ENCODE peak calls at places on chromosomes 2 and 18, in five cellular contexts. F is fibroblast of the aortic adventitia, V is B cell, J is GM23338, H is hepatocyte. B is an unnamed sample.

GRCh38 chr2:152097291-152098032 is 1.4 kb downstream of the CACNB4 start:
- DNase-seq in V (no peak), H (peak), J (peak), F (peak), B (no peak)

GRCh38 chr18:14949800-14950415 is 201.9 kb downstream of the ANKRD30B start:
- DNase-seq in F (no peak), J (no peak), V (no peak), H (no peak), B (no peak)

GRCh38 chr2:236768393-236769140 is 198.9 kb downstream of the ACKR3 start:
- DNase-seq in J (no peak), F (peak), H (no peak), V (no peak), B (no peak)

GRCh38 chr2:120568975-120569268 is 166.7 kb upstream of the GLI2 start:
- DNase-seq in H (no peak), V (no peak), F (no peak), J (no peak), B (no peak)

GRCh38 chr2:101899871-101900270 is 91.9 kb upstream of the IL1R2 start:
- DNase-seq in F (no peak), J (no peak), V (no peak), H (no peak), B (no peak)

GRCh38 chr2:236585966-236586365 is 16.3 kb downstream of the ACKR3 start:
- DNase-seq in H (no peak), J (no peak), F (no peak), V (no peak), B (no peak)

GRCh38 chr2:40208478-40208877 is 243.4 kb downstream of the SLC8A1 start:
- DNase-seq in H (no peak), J (no peak), V (no peak), F (no peak), B (no peak)

GRCh38 chr2:101790856-101791255 is 93.3 kb downstream of the MAP4K4 start:
- DNase-seq in H (no peak), V (no peak), F (peak), J (no peak), B (no peak)

GRCh38 chr2:196544906-196545433 is 94.5 kb upstream of the CCDC150 start:
- DNase-seq in J (no peak), V (no peak), F (peak), H (no peak), B (no peak)

GRCh38 chr2:168392031-168392430 is 64.0 kb upstream of the CERS6 start:
- DNase-seq in J (no peak), V (no peak), H (no peak), F (no peak), B (no peak)

GRCh38 chr18:44887227-44887631 is 206.5 kb downstream of the SETBP1 start:
- DNase-seq in J (no peak), F (peak), V (no peak), H (peak), B (no peak)

GRCh38 chr2:176280156-176280555 is 10.9 kb downstream of the MTX2 start:
- DNase-seq in J (no peak), H (no peak), F (no peak), V (no peak), B (no peak)

GRCh38 chr2:98643496-98644100 is 35.2 kb downstream of the UNC50 start:
- DNase-seq in F (no peak), V (no peak), J (no peak), H (no peak), B (no peak)

GRCh38 chr18:35024196-35024595 is 17.0 kb upstream of the MAPRE2 start:
- DNase-seq in J (no peak), H (no peak), V (no peak), F (no peak), B (no peak)

GRCh38 chr2:27860111-27860510 is 30.1 kb downstream of the RBKS start:
- DNase-seq in F (peak), V (no peak), H (no peak), J (no peak), B (no peak)

GRCh38 chr2:172552547-172553291 is 3.2 kb upstream of the PDK1 start:
- DNase-seq in J (no peak), H (peak), V (no peak), F (peak), B (no peak)

GRCh38 chr2:60963176-60963575 is 54.3 kb upstream of the PEX13 start:
- DNase-seq in F (no peak), H (no peak), J (no peak), V (no peak), B (no peak)
- TF ChIP-seq CTCF in F (no peak), H (no peak), J (no peak), V (no peak), B (no peak)

GRCh38 chr2:20916604-20917286 is 93.8 kb upstream of the LDAH start:
- DNase-seq in H (peak), J (peak), F (peak), V (no peak), B (no peak)
- TF ChIP-seq CTCF in H (peak), J (peak), F (peak), V (no peak), B (peak)

DNA sequence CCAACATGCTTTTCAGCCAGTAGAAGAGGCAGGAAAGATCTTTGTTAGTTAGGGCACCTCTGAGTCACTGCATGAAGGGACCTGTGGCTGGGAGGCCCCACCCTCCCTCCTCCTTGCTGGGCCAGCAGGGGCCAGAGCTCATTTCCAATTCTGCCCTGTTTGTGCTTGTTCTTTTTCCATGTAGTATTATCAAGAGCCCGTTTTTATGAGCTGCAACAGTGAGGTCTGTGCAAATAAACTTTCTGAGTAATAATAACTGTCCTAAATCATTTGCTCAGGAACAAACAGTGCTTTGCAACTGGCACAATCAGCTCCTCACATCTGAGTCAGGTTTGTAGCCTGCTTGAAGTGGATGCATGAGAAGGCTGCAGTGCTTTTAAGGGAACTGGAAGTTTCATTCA is 128.0 kb downstream of the ARL4C start:
- DNase-seq in J (no peak), H (peak), F (peak), V (no peak), B (no peak)
- TF ChIP-seq CTCF in J (no peak), H (no peak), F (no peak), V (no peak), B (no peak)

GRCh38 chr2:134899204-134899603 is 19.4 kb upstream of the CCNT2 start:
- DNase-seq in V (no peak), H (no peak), J (no peak), F (no peak), B (no peak)

GRCh38 chr2:134900151-134900550 is 18.5 kb upstream of the CCNT2 start:
- DNase-seq in V (no peak), J (no peak), H (no peak), F (peak), B (no peak)

GRCh38 chr2:134892282-134893054 is 26.2 kb upstream of the CCNT2 start:
- DNase-seq in H (peak), V (no peak), F (no peak), J (no peak), B (no peak)

DNA sequence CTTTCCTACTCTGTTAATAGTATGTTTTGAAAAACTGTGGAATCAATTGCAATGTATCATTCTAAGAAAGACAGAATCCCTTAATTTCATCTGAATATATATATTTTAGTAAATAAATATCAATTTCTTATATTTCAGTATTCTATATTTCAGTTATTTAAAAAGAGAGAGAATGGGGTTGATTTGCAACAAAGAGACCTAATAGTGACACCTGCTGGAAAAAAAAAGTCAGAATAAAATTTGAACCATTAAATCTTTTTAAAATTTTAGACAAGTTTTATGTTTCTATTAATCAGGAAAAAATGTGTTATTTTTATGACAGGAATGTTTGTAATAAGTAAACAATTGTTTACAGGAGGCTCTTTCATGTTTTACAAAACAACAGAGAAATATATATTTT is 20.7 kb upstream of the CCNT2 start:
- DNase-seq in F (peak), J (peak), H (no peak), V (no peak), B (no peak)
- TF ChIP-seq CTCF in F (peak), J (no peak), H (peak), V (peak), B (peak)

DNA sequence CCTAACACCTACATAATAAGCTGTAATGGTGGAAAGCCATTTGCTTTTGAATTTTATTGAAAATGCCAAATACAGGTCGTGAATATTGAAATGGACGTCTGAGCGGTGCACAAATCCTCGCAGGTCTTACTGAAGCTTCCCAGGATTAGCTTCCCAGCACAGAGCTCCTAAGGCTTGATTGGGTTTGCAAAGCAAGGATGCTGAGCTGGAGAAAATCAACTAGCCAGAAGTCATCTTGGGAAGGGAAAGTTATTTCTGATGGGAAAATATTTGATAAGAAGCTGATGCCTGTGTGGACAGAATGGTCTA is 40.9 kb upstream of the DAPL1 start:
- DNase-seq in V (no peak), F (no peak), H (no peak), J (no peak), B (no peak)
- TF ChIP-seq CTCF in V (peak), F (no peak), H (no peak), J (no peak), B (no peak)

GRCh38 chr2:219178377-219179175 is 501 bp downstream of the RETREG2 start:
- DNase-seq in J (peak), F (peak), V (peak), H (peak), B (no peak)

GRCh38 chr2:219175486-219175885 is 1.2 kb downstream of the CNPPD1 start:
- DNase-seq in J (no peak), H (no peak), F (no peak), V (no peak), B (no peak)

GRCh38 chr2:219177594-219178376 is at the start of gene RETREG2:
- DNase-seq in F (peak), J (peak), V (peak), H (peak), B (peak)

GRCh38 chr2:219175928-219176817 is 552 bp downstream of the CNPPD1 start:
- DNase-seq in J (no peak), F (peak), H (peak), V (peak), B (no peak)

GRCh38 chr2:219176818-219177593 is at the start of gene CNPPD1:
- DNase-seq in J (peak), H (peak), F (peak), V (peak), B (peak)
- TF ChIP-seq CTCF in J (no peak), H (no peak), F (no peak), V (no peak), B (no peak)

DNA sequence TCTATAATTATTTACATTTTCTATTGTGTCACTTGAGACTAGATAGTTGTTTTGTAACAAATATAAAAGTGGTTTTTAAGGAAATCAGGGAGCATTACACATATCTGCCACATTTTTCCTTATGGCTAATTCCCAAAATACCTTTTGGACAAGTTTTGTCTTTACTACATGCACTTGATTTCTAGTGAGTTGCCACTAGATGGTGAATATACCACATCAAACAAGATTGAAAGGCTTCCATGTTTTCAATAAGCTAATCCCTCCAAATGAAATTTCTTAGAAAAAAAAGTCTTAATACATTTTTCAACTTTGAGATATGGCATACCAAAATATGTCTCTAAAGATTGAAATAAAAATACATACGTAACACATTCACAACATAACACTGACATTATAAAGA is 9.1 kb upstream of the HIBCH start:
- DNase-seq in J (peak), V (no peak), F (peak), H (no peak), B (no peak)
- TF ChIP-seq CTCF in J (peak), V (no peak), F (peak), H (peak), B (peak)

GRCh38 chr2:224347181-224348051 is 54.5 kb downstream of the FAM124B start:
- DNase-seq in F (peak), J (no peak), H (no peak), V (no peak), B (no peak)
- TF ChIP-seq CTCF in F (no peak), J (no peak), H (no peak), V (no peak), B (no peak)

GRCh38 chr2:124025349-124025720 is 248 bp downstream of the CNTNAP5 start:
- DNase-seq in F (no peak), V (no peak), H (no peak), J (no peak), B (no peak)

GRCh38 chr2:124025896-124026295 is 809 bp downstream of the CNTNAP5 start:
- DNase-seq in F (no peak), H (no peak), J (peak), V (no peak), B (no peak)

GRCh38 chr2:124024491-124025348 is at the start of gene CNTNAP5:
- DNase-seq in F (peak), J (peak), H (peak), V (no peak), B (peak)

GRCh38 chr2:124032799-124033198 is 7.7 kb downstream of the CNTNAP5 start:
- DNase-seq in V (no peak), F (no peak), H (no peak), J (no peak), B (no peak)

GRCh38 chr2:124027182-124027581 is 2.1 kb downstream of the CNTNAP5 start:
- DNase-seq in J (peak), H (peak), F (peak), V (no peak), B (peak)
- TF ChIP-seq CTCF in J (peak), H (peak), F (peak), V (no peak), B (peak)

B was measured in D721Med.